ENCODE peak calls at places on chromosomes 11 and 22, in seven cellular contexts. L is right lobe of liver, J is tibial artery, P is HFF-Myc, T is mammary epithelial cell, O is kidney, I is uterus. A is an unnamed sample.

GRCh38 chr11:33266418-33267215 is 9.4 kb downstream of the HIPK3 start:
- DNase-seq in L (no peak), J (peak), P (no peak), T (no peak), O (peak), I (no peak), A (no peak)

GRCh38 chr11:1049431-1049891 is 12.9 kb upstream of the MUC6 start:
- DNase-seq in L (no peak), J (peak), P (no peak), T (no peak), O (peak), I (no peak), A (no peak)

GRCh38 chr11:101357771-101358170 is 226.0 kb downstream of the TRPC6 start:
- DNase-seq in L (no peak), J (no peak), P (no peak), T (no peak), O (no peak), I (no peak), A (no peak)

GRCh38 chr11:565921-566509 is 5.2 kb downstream of the RASSF7 start:
- DNase-seq in L (no peak), J (no peak), P (no peak), T (no peak), O (peak), I (no peak), A (no peak)

GRCh38 chr11:73140213-73141030 is 1.7 kb downstream of the FCHSD2 start:
- DNase-seq in L (peak), J (peak), P (no peak), T (peak), O (peak), I (peak), A (peak)

GRCh38 chr11:86067230-86068137 is 1.4 kb downstream of the PICALM start:
- DNase-seq in L (no peak), J (no peak), P (no peak), T (peak), O (no peak), I (no peak), A (peak)

GRCh38 chr11:18791175-18792065 is at the start of gene PTPN5:
- DNase-seq in L (no peak), J (peak), P (no peak), T (peak), O (no peak), I (no peak), A (no peak)

GRCh38 chr11:111370902-111371578 is 8.0 kb downstream of the POU2AF1 start:
- DNase-seq in L (no peak), J (no peak), P (no peak), T (no peak), O (no peak), I (no peak), A (peak)

GRCh38 chr11:30257058-30257457 is 26.2 kb downstream of the FSHB start:
- DNase-seq in L (no peak), J (no peak), P (no peak), T (no peak), O (no peak), I (no peak), A (no peak)

GRCh38 chr22:30253205-30253852 is 6.8 kb upstream of the LIF start:
- DNase-seq in L (no peak), J (peak), P (no peak), T (no peak), O (peak), I (peak), A (no peak)

GRCh38 chr11:128548655-128549255 is 38.6 kb downstream of the ETS1 start:
- DNase-seq in L (peak), J (no peak), P (no peak), T (no peak), O (peak), I (peak), A (no peak)

GRCh38 chr22:47000888-47001287 is 238.4 kb downstream of the TBC1D22A start:
- DNase-seq in L (no peak), J (no peak), P (no peak), T (peak), O (no peak), I (no peak), A (no peak)

GRCh38 chr11:41836426-41836825 is 377.0 kb upstream of the LRRC4C start:
- DNase-seq in L (no peak), J (no peak), P (no peak), T (no peak), O (no peak), I (no peak), A (no peak)

GRCh38 chr22:36252754-36253522 is at the start of gene APOL1:
- DNase-seq in L (no peak), J (no peak), P (no peak), T (no peak), O (peak), I (peak), A (peak)

GRCh38 chr11:68347841-68348240 is 35.5 kb downstream of the LRP5 start:
- DNase-seq in L (no peak), J (no peak), P (no peak), T (no peak), O (no peak), I (no peak), A (no peak)

GRCh38 chr11:115760921-115761320 is 256.7 kb upstream of the CADM1 start:
- DNase-seq in L (no peak), J (no peak), P (no peak), T (no peak), O (no peak), I (no peak), A (no peak)

GRCh38 chr22:22161924-22162851 is 82.4 kb upstream of the VPREB1 start:
- DNase-seq in L (no peak), J (no peak), P (no peak), T (no peak), O (no peak), I (no peak), A (peak)

GRCh38 chr11:5204787-5205186 is 4.3 kb upstream of the OR51V1 start:
- DNase-seq in L (no peak), J (no peak), P (peak), T (peak), O (no peak), I (no peak), A (peak)

GRCh38 chr11:64869571-64870175 is 8.7 kb downstream of the EHD1 start:
- DNase-seq in L (peak), J (no peak), P (no peak), T (no peak), O (no peak), I (no peak), A (peak)
- H3K4me3 ChIP-seq in L (no peak), J (peak), P (no peak), T (no peak), O (no peak), I (no peak), A (peak)

GRCh38 chr11:62603072-62603408 is 1.4 kb upstream of the MTA2 start:
- DNase-seq in L (no peak), J (peak), P (no peak), T (no peak), O (peak), I (no peak), A (no peak)
- H3K4me3 ChIP-seq in L (no peak), J (peak), P (peak), T (no peak), O (peak), I (peak), A (no peak)

DNA sequence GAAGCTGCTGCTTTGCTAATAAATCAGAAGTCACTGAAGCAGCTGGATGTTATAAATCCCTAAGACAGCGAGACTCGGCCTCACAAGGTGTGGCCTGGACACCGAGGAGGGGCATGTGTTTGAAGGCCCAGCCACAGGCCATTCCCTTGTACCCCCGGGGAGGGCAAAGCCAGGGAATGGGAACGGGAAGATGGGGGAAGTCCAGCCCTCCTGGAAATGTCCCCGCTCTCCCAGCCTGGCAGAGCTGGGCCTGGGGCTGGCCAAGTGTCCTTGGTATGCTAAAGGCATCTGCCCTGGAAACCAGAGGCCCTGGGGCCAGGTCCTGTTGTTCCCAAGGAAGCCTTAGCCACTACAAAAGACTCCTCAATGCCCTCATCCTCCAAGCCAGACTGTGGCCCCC is 11.2 kb downstream of the CHST1 start:
- DNase-seq in L (peak), J (peak), P (no peak), T (no peak), O (no peak), I (no peak), A (no peak)
- H3K4me3 ChIP-seq in L (no peak), J (no peak), P (no peak), T (no peak), O (no peak), I (no peak), A (no peak)

GRCh38 chr11:44681698-44682097 is 45.1 kb upstream of the TSPAN18 start:
- DNase-seq in L (no peak), J (no peak), P (no peak), T (peak), O (no peak), I (no peak), A (peak)
- H3K4me3 ChIP-seq in L (no peak), J (no peak), P (no peak), T (no peak), O (no peak), I (no peak), A (no peak)

GRCh38 chr22:50191041-50191740 is 5.5 kb downstream of the TRABD start:
- DNase-seq in L (no peak), J (no peak), P (no peak), T (no peak), O (peak), I (no peak), A (peak)
- H3K4me3 ChIP-seq in L (peak), J (peak), P (peak), T (no peak), O (peak), I (peak), A (peak)

GRCh38 chr11:122235615-122236014 is 119.6 kb upstream of the BLID start:
- DNase-seq in L (no peak), J (no peak), P (peak), T (peak), O (no peak), I (peak), A (no peak)

GRCh38 chr11:122229611-122230386 is 113.8 kb upstream of the BLID start:
- DNase-seq in L (no peak), J (no peak), P (no peak), T (no peak), O (no peak), I (no peak), A (no peak)

GRCh38 chr11:122230387-122230760 is 114.4 kb upstream of the BLID start:
- DNase-seq in L (no peak), J (no peak), P (no peak), T (no peak), O (no peak), I (no peak), A (no peak)

GRCh38 chr11:122234257-122234656 is 118.2 kb upstream of the BLID start:
- DNase-seq in L (no peak), J (no peak), P (no peak), T (no peak), O (no peak), I (no peak), A (no peak)

GRCh38 chr11:122232985-122233384 is 117.0 kb upstream of the BLID start:
- DNase-seq in L (no peak), J (no peak), P (no peak), T (no peak), O (no peak), I (no peak), A (no peak)
- H3K4me3 ChIP-seq in L (no peak), J (no peak), P (no peak), T (no peak), O (no peak), I (no peak), A (no peak)

GRCh38 chr11:121927789-121928188 is 188.2 kb downstream of the BLID start:
- DNase-seq in L (no peak), J (no peak), P (no peak), T (no peak), O (no peak), I (no peak), A (no peak)

GRCh38 chr11:121930004-121930965 is 185.7 kb downstream of the BLID start:
- DNase-seq in L (no peak), J (no peak), P (no peak), T (no peak), O (no peak), I (no peak), A (peak)

GRCh38 chr11:121928597-121929580 is 187.1 kb downstream of the BLID start:
- DNase-seq in L (no peak), J (no peak), P (no peak), T (no peak), O (no peak), I (no peak), A (no peak)

GRCh38 chr11:121931121-121931520 is 184.9 kb downstream of the BLID start:
- DNase-seq in L (no peak), J (no peak), P (no peak), T (no peak), O (no peak), I (no peak), A (no peak)

DNA sequence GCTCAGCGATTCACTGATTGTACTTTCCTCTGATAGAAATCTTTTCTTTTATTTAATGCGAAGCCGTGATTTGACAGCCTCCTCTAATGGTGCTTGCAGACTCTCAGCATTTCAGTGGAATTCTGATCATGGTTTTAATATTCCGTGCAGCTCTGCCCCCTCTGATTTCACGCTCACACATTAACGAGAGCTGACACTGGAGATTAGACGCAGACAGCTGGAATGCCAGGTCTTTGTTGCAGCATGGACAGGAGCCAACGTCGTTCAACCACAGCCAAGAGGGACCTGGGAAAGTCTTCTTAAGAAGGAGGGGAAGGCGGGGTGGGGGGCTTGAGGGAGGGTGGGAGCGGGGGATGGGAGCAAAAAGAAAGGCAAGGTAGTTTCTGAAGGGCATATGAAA is 186.4 kb downstream of the BLID start:
- DNase-seq in L (no peak), J (no peak), P (no peak), T (no peak), O (no peak), I (peak), A (no peak)
- H3K4me3 ChIP-seq in L (no peak), J (peak), P (peak), T (no peak), O (peak), I (peak), A (no peak)

GRCh38 chr11:66072518-66072917 is 2.4 kb downstream of the PACS1 start:
- DNase-seq in L (no peak), J (no peak), P (no peak), T (no peak), O (no peak), I (no peak), A (no peak)
- H3K4me3 ChIP-seq in L (no peak), J (no peak), P (peak), T (no peak), O (no peak), I (no peak), A (peak)

A was measured in GM12865.